ENCODE peak calls at places on chromosomes 1 and 21, in nine cellular contexts. B, N, K, M, S, I, A, Z and Q are unnamed samples.

GRCh38 chr1:22143065-22143514 is at the start of gene WNT4:
- DNase-seq in B (no peak), N (peak), K (no peak), M (no peak), S (peak), I (no peak), A (no peak), Z (peak), Q (no peak)

GRCh38 chr1:2259668-2260392 is 31.7 kb downstream of the SKI start:
- DNase-seq in B (no peak), N (peak), K (no peak), M (no peak), S (peak), I (no peak), A (no peak), Z (no peak), Q (no peak)

GRCh38 chr1:158146739-158147138 is 34.0 kb upstream of the CD1D start:
- DNase-seq in B (no peak), N (no peak), K (no peak), M (no peak), S (no peak), I (no peak), A (no peak), Z (no peak), Q (no peak)

GRCh38 chr1:179129702-179130473 is 48.0 kb downstream of the TOR3A start:
- DNase-seq in B (no peak), N (no peak), K (peak), M (no peak), S (peak), I (no peak), A (peak), Z (no peak), Q (peak)

GRCh38 chr21:36704958-36705678 is 6.2 kb downstream of the SIM2 start:
- DNase-seq in B (no peak), N (no peak), K (peak), M (no peak), S (no peak), I (no peak), A (no peak), Z (no peak), Q (no peak)

GRCh38 chr1:151715726-151716404 is 738 bp downstream of the CELF3 start:
- DNase-seq in B (no peak), N (no peak), K (no peak), M (no peak), S (no peak), I (no peak), A (no peak), Z (no peak), Q (no peak)

GRCh38 chr1:197302775-197303174 is 34.7 kb downstream of the CRB1 start:
- DNase-seq in B (no peak), N (no peak), K (peak), M (no peak), S (peak), I (no peak), A (no peak), Z (no peak), Q (no peak)

GRCh38 chr1:88237026-88237425 is 447.0 kb upstream of the PKN2 start:
- DNase-seq in B (no peak), N (no peak), K (peak), M (no peak), S (peak), I (no peak), A (no peak), Z (no peak), Q (no peak)

GRCh38 chr1:76901158-76901767 is 34.0 kb downstream of the ST6GALNAC5 start:
- DNase-seq in B (no peak), N (no peak), K (peak), M (no peak), S (peak), I (peak), A (peak), Z (peak), Q (peak)

GRCh38 chr21:46157987-46158451 is 2.6 kb upstream of the FTCD start:
- DNase-seq in B (no peak), N (no peak), K (no peak), M (no peak), S (no peak), I (no peak), A (no peak), Z (no peak), Q (no peak)

GRCh38 chr1:44283524-44284173 is 70.4 kb downstream of the DMAP1 start:
- DNase-seq in B (no peak), N (no peak), K (no peak), M (no peak), S (no peak), I (no peak), A (no peak), Z (peak), Q (no peak)

GRCh38 chr1:205382561-205382960 is 25.8 kb upstream of the KLHDC8A start:
- DNase-seq in B (no peak), N (no peak), K (no peak), M (no peak), S (no peak), I (no peak), A (no peak), Z (no peak), Q (no peak)

GRCh38 chr1:110356379-110356778 is 17.2 kb downstream of the RBM15 start:
- DNase-seq in B (no peak), N (no peak), K (no peak), M (no peak), S (no peak), I (no peak), A (no peak), Z (no peak), Q (no peak)

GRCh38 chr1:90716552-90717355 is at the start of gene BARHL2:
- DNase-seq in B (no peak), N (no peak), K (no peak), M (no peak), S (no peak), I (no peak), A (no peak), Z (no peak), Q (no peak)

GRCh38 chr21:45868488-45868887 is 113.1 kb upstream of the COL6A1 start:
- DNase-seq in B (no peak), N (peak), K (no peak), M (no peak), S (no peak), I (no peak), A (no peak), Z (no peak), Q (no peak)

GRCh38 chr1:211472724-211473123 is 19.2 kb downstream of the RD3 start:
- DNase-seq in B (no peak), N (no peak), K (no peak), M (no peak), S (no peak), I (no peak), A (no peak), Z (no peak), Q (no peak)

GRCh38 chr21:46459356-46460112 is 843 bp downstream of the DIP2A start:
- DNase-seq in B (no peak), N (peak), K (peak), M (peak), S (peak), I (no peak), A (no peak), Z (no peak), Q (no peak)

GRCh38 chr1:228744918-228745317 is 9.6 kb downstream of the RHOU start:
- DNase-seq in B (no peak), N (no peak), K (no peak), M (no peak), S (no peak), I (no peak), A (no peak), Z (no peak), Q (no peak)

GRCh38 chr1:111653695-111654094 is 34.1 kb downstream of the RAP1A start:
- DNase-seq in B (no peak), N (no peak), K (no peak), M (no peak), S (no peak), I (no peak), A (peak), Z (no peak), Q (no peak)

GRCh38 chr1:56187410-56187809 is 392.0 kb downstream of the PLPP3 start:
- DNase-seq in B (no peak), N (no peak), K (no peak), M (no peak), S (no peak), I (no peak), A (no peak), Z (no peak), Q (no peak)

DNA sequence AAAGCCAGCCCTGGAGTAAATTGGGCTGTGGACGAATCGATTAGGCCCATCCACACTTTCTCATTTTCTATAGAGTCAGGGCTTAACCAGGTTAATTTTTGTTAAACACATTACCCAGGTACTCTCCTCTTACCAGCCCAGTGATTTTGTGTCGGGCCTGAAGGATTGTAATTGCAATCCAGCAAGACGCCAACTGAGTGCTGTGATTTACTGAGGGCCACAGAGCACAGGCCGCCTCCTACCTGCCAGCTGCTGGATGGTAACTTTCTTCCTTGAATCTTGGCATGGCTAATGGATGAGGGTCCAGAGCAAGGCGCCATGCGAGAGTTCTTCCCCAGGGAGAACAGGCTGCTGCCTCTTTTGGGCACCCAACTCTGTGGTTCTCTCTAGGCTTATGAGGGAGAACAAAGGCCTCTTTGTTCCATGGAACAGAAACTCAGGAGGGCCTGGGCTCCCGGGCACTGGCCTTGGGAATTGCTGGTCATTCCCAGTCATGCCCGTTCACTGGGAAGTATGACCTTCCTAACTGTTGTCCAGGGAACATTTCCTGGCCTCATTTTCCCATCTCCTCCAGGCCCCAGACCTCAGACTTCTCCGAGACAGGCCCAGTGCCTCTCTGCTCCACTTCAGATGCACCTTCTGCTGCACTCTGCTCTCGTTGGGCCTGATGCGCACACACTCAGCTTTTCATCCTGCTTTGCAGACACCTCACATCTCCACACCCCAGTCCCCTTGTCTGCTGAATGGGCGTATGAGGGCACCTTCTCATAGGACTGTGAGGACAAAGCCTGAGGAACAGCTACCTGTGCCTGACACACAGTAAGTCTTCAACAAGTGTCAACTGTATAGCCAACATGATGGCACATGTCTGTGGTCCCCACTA is 57.3 kb downstream of the SYF2 start:
- DNase-seq in B (no peak), N (peak), K (no peak), M (no peak), S (no peak), I (no peak), A (no peak), Z (no peak), Q (no peak)
- H3K27ac ChIP-seq in B (no peak), N (no peak), K (no peak), M (no peak), S (no peak), I (peak), A (no peak), Z (no peak), Q (no peak)

DNA sequence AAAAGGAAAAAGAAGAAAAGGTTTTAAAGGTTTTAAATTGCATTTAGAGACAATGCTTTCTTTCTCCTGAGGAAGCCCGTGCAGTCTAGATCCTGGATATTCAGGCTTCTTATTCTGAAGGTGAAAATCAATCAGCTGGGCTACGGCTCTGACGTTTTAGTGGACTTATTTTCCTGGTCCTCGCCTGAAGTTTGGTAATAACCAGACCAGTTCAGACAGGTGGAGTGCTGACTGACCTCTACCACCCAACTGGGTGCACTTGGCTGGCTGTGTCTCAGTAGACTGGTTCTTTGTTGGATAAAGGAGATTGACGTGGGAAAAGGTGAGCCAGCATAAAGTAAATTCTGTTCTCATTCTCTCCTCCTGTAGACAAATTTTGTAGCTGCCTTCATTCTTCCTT is 7.2 kb upstream of the ATP1A1 start:
- DNase-seq in B (no peak), N (no peak), K (no peak), M (no peak), S (no peak), I (no peak), A (no peak), Z (no peak), Q (no peak)
- H3K27ac ChIP-seq in B (no peak), N (no peak), K (no peak), M (no peak), S (no peak), I (no peak), A (no peak), Z (no peak), Q (no peak)

GRCh38 chr1:177922209-177922608 is 47.6 kb downstream of the SEC16B start:
- DNase-seq in B (no peak), N (no peak), K (no peak), M (no peak), S (no peak), I (no peak), A (no peak), Z (no peak), Q (no peak)

GRCh38 chr1:177923441-177923840 is 46.4 kb downstream of the SEC16B start:
- DNase-seq in B (no peak), N (no peak), K (no peak), M (no peak), S (no peak), I (no peak), A (no peak), Z (no peak), Q (no peak)

GRCh38 chr1:177926201-177926600 is 43.7 kb downstream of the SEC16B start:
- DNase-seq in B (no peak), N (no peak), K (peak), M (no peak), S (peak), I (no peak), A (no peak), Z (no peak), Q (no peak)

GRCh38 chr1:177927021-177927596 is 42.7 kb downstream of the SEC16B start:
- DNase-seq in B (no peak), N (no peak), K (peak), M (no peak), S (peak), I (no peak), A (no peak), Z (no peak), Q (no peak)

DNA sequence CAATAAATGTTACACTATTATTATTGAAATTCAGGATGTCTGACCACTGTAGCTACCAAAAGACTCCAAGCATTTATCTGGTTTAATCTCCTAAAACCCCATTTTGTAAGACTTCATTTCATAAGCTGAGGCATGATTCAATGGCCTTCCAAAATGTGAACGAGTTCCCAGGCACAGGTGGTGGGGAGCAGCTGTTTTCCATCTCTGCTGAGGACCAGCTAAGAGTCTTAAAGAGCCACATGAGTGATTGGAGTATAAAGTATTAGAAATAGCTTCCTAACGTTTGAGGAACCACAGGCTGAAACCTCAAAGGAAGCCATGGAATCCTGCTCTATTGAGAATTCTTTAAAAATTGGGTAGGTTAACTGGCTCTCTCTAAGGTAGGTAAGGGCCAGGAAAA is 44.9 kb downstream of the SEC16B start:
- DNase-seq in B (no peak), N (no peak), K (peak), M (no peak), S (no peak), I (no peak), A (no peak), Z (no peak), Q (no peak)
- H3K27ac ChIP-seq in B (no peak), N (no peak), K (no peak), M (no peak), S (no peak), I (no peak), A (no peak), Z (no peak), Q (no peak)

GRCh38 chr1:232806071-232806510 is 875 bp downstream of the MAP10 start:
- DNase-seq in B (no peak), N (no peak), K (no peak), M (no peak), S (peak), I (no peak), A (no peak), Z (no peak), Q (no peak)
- H3K27ac ChIP-seq in B (peak), N (peak), K (no peak), M (peak), S (no peak), I (peak), A (peak), Z (peak), Q (peak)

DNA sequence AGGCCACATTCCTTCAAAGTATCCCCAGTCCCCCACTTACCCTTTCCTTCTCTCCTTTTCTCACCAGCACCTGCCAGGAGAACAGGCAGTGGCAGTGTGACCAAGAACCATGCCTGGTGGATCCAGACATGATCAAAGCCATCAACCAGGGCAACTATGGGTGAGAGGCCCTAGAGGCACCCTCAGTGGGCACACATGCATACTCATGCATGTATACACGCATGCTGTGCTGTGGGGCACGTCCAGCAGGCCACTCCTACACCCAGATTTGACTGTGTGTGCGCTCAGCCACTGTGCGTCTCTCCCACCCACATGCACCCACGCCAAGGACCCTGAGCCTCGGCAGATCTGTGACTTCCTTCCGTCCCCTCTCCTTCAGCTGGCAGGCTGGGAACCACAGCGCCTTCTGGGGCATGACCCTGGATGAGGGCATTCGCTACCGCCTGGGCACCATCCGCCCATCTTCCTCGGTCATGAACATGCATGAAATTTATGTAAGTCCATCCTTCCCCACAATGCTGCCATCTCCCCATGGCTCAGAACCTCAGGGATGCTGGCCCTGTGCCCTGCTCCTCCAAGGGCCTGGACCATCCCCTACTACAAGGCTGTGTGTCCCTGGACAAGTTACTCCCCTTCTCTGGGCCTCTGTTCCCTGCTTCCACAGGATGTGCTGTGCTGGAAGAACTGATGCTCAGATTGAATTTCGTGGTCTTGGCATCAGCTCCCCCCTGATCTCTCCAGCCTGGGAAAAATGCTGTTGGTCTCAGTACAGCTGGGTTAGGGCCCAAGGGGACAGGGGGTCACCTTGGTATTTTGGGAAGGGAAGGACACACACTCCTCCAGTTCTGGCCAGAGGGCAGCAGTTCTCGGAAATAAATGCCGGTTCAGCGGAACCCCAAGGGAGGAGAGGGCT is 7.0 kb downstream of the TINAGL1 start:
- DNase-seq in B (no peak), N (no peak), K (no peak), M (peak), S (no peak), I (no peak), A (no peak), Z (no peak), Q (no peak)
- H3K27ac ChIP-seq in B (peak), N (peak), K (no peak), M (peak), S (no peak), I (no peak), A (no peak), Z (no peak), Q (no peak)

GRCh38 chr1:8090241-8090702 is 64.2 kb upstream of the ERRFI1 start:
- DNase-seq in B (no peak), N (no peak), K (peak), M (no peak), S (peak), I (no peak), A (no peak), Z (no peak), Q (no peak)
- H3K27ac ChIP-seq in B (peak), N (no peak), K (peak), M (peak), S (peak), I (no peak), A (no peak), Z (peak), Q (no peak)

GRCh38 chr1:118739421-118739930 is 248.7 kb downstream of the TBX15 start:
- DNase-seq in B (no peak), N (no peak), K (no peak), M (no peak), S (no peak), I (no peak), A (no peak), Z (no peak), Q (no peak)
- H3K27ac ChIP-seq in B (no peak), N (no peak), K (no peak), M (no peak), S (no peak), I (no peak), A (no peak), Z (no peak), Q (no peak)

DNA sequence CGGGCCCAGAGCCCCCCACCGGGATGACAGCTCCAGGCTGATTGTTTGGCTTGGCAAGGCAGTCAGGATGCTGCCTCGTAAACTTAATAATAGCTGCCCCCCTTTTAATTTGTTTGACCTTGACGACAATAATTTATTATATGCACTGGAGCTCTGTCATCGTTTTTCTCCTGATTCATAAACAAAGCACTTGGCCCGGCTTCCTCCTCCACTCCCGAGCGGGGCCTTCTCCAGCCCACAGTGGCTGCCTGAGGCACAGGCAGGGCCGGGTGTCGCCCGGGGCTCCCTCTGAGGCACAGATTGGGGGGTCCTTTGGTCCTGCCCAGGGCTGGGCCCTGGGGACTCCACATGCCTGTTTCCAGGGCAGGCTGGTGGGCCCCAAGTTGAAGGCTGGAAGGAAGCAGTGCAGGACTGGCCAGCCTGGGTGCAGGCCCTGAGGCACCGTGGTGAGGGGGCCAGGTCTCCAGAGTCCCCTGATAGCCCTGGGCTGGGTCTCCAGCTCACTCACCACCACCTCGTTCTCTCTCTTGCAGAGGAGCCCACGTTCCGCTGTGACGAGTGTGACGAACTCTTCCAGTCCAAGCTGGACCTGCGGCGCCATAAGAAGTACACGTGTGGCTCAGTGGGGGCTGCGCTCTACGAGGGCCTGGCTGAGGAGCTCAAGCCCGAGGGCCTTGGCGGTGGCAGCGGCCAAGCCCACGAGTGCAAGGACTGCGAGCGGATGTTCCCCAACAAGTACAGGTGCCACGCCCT is 52.0 kb upstream of the ARHGEF16 start:
- DNase-seq in B (no peak), N (no peak), K (no peak), M (peak), S (peak), I (no peak), A (no peak), Z (no peak), Q (no peak)
- H3K27ac ChIP-seq in B (no peak), N (no peak), K (no peak), M (no peak), S (no peak), I (no peak), A (no peak), Z (no peak), Q (no peak)

GRCh38 chr21:15121097-15121654 is 56.4 kb upstream of the NRIP1 start:
- DNase-seq in B (no peak), N (no peak), K (no peak), M (no peak), S (no peak), I (no peak), A (no peak), Z (no peak), Q (no peak)
- H3K27ac ChIP-seq in B (peak), N (no peak), K (no peak), M (no peak), S (no peak), I (peak), A (no peak), Z (peak), Q (no peak)